ENCODE peak calls at places on chromosomes 5 and 9, in nine cellular contexts. W is cardiac muscle cell; I is BJ; X is WERI-Rb-1; F is endothelial cell of umbilical vein; Q is pancreas; O is fibroblast of lung; B is effector memory CD4-positive, alpha-beta T cell; G is ovary. D is an unnamed sample. For H3K27me3, the result is how much of the 10 kb centered on the place peaks cover.

GRCh38 chr5:42680035-42680434 is 76.6 kb upstream of the CCDC152 start:
- DNase-seq in W (no peak), I (no peak), X (no peak), F (no peak), Q (no peak), O (peak), B (no peak), G (no peak), D (no peak)

GRCh38 chr9:132241840-132242620 is 80.2 kb downstream of the NTNG2 start:
- DNase-seq in W (peak), I (no peak), X (peak), F (no peak), Q (peak), O (peak), B (peak), G (peak), D (no peak)

GRCh38 chr9:84170521-84171141 is 169.9 kb downstream of the SLC28A3 start:
- DNase-seq in W (peak), I (peak), X (peak), F (peak), Q (peak), O (peak), B (no peak), G (peak), D (peak)

GRCh38 chr5:58447231-58447630 is 12.7 kb downstream of the PLK2 start:
- DNase-seq in W (no peak), I (no peak), X (no peak), F (no peak), Q (no peak), O (no peak), B (no peak), G (no peak), D (no peak)

GRCh38 chr5:168467755-168468280 is 18.5 kb upstream of the RARS1 start:
- DNase-seq in W (no peak), I (no peak), X (peak), F (no peak), Q (no peak), O (no peak), B (no peak), G (no peak), D (no peak)

GRCh38 chr5:179759961-179760541 is 27.4 kb downstream of the MAML1 start:
- DNase-seq in W (no peak), I (no peak), X (no peak), F (no peak), Q (no peak), O (no peak), B (no peak), G (no peak), D (no peak)

GRCh38 chr9:100112677-100113336 is 13.8 kb downstream of the INVS start:
- DNase-seq in W (no peak), I (no peak), X (peak), F (no peak), Q (no peak), O (no peak), B (no peak), G (no peak), D (no peak)

GRCh38 chr9:105238302-105238701 is 6.1 kb upstream of the SLC44A1 start:
- DNase-seq in W (no peak), I (no peak), X (no peak), F (no peak), Q (peak), O (no peak), B (no peak), G (no peak), D (no peak)

GRCh38 chr5:80034559-80034958 is 589 bp upstream of the THBS4 start:
- DNase-seq in W (no peak), I (no peak), X (no peak), F (no peak), Q (no peak), O (peak), B (no peak), G (no peak), D (no peak)

GRCh38 chr5:80034962-80035821 is at the start of gene THBS4:
- DNase-seq in W (no peak), I (no peak), X (peak), F (no peak), Q (peak), O (no peak), B (no peak), G (peak), D (peak)

GRCh38 chr5:80035839-80036238 is 691 bp downstream of the THBS4 start:
- DNase-seq in W (no peak), I (no peak), X (no peak), F (no peak), Q (no peak), O (no peak), B (no peak), G (no peak), D (no peak)

GRCh38 chr5:80036621-80037020 is 1.5 kb downstream of the THBS4 start:
- DNase-seq in W (no peak), I (no peak), X (no peak), F (no peak), Q (no peak), O (no peak), B (no peak), G (no peak), D (no peak)

DNA sequence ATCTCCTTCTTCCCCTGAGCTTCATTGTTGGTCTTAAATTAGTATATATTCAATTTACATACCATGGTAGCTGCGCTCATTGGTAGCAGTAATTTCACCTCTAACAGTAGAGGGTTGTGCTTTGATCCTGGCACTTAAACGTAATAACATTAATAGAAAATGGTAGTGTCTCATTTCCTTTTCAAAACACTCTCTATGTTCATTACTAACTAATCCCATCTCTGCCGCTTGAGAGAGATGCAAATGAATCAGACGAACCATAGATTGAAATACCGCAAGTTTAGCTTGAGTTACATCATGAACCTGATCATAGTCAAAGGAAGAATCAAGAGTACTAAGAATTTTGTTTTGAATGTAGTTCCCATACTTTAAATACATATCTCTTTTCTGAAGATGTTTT is 2.2 kb downstream of the THBS4 start:
- DNase-seq in W (no peak), I (no peak), X (no peak), F (no peak), Q (no peak), O (no peak), B (no peak), G (no peak), D (no peak)
- H3K27me3 ChIP-seq in W (half or more), I (under half), X (under half), F (under half), Q (under half), O (under half), B (under half), G (under half), D (under half)

GRCh38 chr5:174314261-174314660 is 268.8 kb downstream of the NSG2 start:
- DNase-seq in W (no peak), I (no peak), X (no peak), F (no peak), Q (no peak), O (no peak), B (no peak), G (no peak), D (no peak)

GRCh38 chr5:174315471-174315870 is 270.0 kb downstream of the NSG2 start:
- DNase-seq in W (no peak), I (no peak), X (no peak), F (no peak), Q (no peak), O (no peak), B (no peak), G (no peak), D (peak)

GRCh38 chr5:174312270-174312617 is 266.7 kb downstream of the NSG2 start:
- DNase-seq in W (no peak), I (no peak), X (no peak), F (no peak), Q (no peak), O (no peak), B (no peak), G (no peak), D (no peak)

GRCh38 chr5:174312641-174313040 is 267.1 kb downstream of the NSG2 start:
- DNase-seq in W (no peak), I (no peak), X (no peak), F (no peak), Q (no peak), O (no peak), B (no peak), G (no peak), D (no peak)

GRCh38 chr5:174313615-174314014 is 268.1 kb downstream of the NSG2 start:
- DNase-seq in W (no peak), I (no peak), X (no peak), F (no peak), Q (no peak), O (no peak), B (no peak), G (no peak), D (no peak)
- H3K27me3 ChIP-seq in W (under half), I (under half), X (half or more), F (under half), Q (under half), O (under half), B (under half), G (under half), D (under half)

GRCh38 chr5:128536861-128537305 is 1.2 kb downstream of the FBN2 start:
- DNase-seq in W (peak), I (no peak), X (no peak), F (no peak), Q (no peak), O (peak), B (no peak), G (no peak), D (no peak)
- H3K27me3 ChIP-seq in W (under half), I (under half), X (under half), F (under half), Q (under half), O (under half), B (under half), G (under half), D (under half)

GRCh38 chr5:1244255-1244654 is 19.1 kb downstream of the SLC6A18 start:
- DNase-seq in W (no peak), I (no peak), X (no peak), F (no peak), Q (no peak), O (no peak), B (no peak), G (no peak), D (no peak)
- H3K27me3 ChIP-seq in W (under half), I (under half), X (under half), F (under half), Q (under half), O (under half), B (under half), G (under half), D (under half)

GRCh38 chr9:109499631-109500120 is 1.6 kb upstream of the PTPN3 start:
- DNase-seq in W (peak), I (no peak), X (peak), F (no peak), Q (peak), O (no peak), B (no peak), G (peak), D (peak)

GRCh38 chr9:109500421-109500974 is 2.4 kb upstream of the PTPN3 start:
- DNase-seq in W (no peak), I (no peak), X (no peak), F (no peak), Q (no peak), O (no peak), B (no peak), G (no peak), D (no peak)

GRCh38 chr9:109497193-109498165 is 628 bp downstream of the PTPN3 start:
- DNase-seq in W (no peak), I (no peak), X (no peak), F (no peak), Q (peak), O (no peak), B (no peak), G (no peak), D (no peak)

GRCh38 chr9:109499061-109499630 is 1.0 kb upstream of the PTPN3 start:
- DNase-seq in W (no peak), I (no peak), X (no peak), F (no peak), Q (no peak), O (no peak), B (no peak), G (no peak), D (no peak)

GRCh38 chr9:109498195-109499060 is at the start of gene PTPN3:
- DNase-seq in W (no peak), I (no peak), X (peak), F (no peak), Q (peak), O (no peak), B (no peak), G (peak), D (no peak)
- H3K27me3 ChIP-seq in W (half or more), I (under half), X (half or more), F (half or more), Q (under half), O (under half), B (under half), G (under half), D (under half)

GRCh38 chr5:1371191-1371590 is 26.3 kb upstream of the CLPTM1L start:
- DNase-seq in W (no peak), I (no peak), X (no peak), F (no peak), Q (no peak), O (no peak), B (no peak), G (no peak), D (no peak)
- H3K27me3 ChIP-seq in W (under half), I (under half), X (under half), F (under half), Q (under half), O (under half), B (under half), G (under half), D (under half)

DNA sequence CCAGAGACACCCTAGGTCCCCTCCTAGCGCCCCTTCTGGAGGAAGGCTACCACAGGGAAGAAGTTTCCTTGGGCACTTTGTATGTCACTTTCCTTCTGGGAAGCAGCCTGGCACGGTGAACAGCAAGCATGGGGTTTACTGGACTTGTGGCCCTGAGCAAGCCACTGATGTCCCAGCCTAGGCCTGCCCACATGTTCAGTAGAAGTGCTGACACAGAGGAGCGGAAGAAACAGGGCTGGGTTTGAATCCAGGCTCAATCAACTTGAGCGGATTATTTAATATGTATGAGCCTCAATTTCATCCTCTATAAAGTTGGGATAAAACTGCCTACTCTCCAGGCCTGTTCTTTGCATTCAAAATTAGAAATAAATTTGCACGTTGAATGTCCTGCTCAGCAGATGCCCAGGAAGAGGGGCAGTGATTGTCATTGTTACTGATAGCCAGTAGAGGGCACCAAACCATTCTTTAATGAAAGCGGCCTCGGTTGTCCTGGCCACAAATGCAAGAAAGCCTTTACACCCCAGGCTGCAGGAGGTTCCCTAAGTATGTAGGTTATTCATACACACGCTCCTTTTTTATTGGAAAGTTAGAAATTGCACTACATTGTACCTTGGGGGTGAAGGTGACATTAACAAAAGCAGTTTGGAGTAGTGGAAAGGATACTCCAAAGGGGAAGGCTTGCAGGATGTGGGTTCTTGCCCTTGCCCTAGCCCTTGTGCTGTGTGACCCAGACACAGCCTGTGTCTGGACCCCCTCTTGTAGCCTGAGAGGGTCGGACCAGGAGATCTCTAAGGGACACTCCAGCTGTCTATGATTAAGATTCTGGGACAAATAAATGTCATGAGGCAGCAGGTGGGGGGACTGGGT is 13.4 kb upstream of the XPA start:
- DNase-seq in W (peak), I (no peak), X (peak), F (peak), Q (no peak), O (peak), B (peak), G (no peak), D (peak)
- H3K27me3 ChIP-seq in W (under half), I (under half), X (under half), F (under half), Q (under half), O (under half), B (under half), G (under half), D (under half)

GRCh38 chr5:135594416-135594960 is 15.7 kb upstream of the CXCL14 start:
- DNase-seq in W (no peak), I (no peak), X (no peak), F (no peak), Q (no peak), O (no peak), B (no peak), G (no peak), D (no peak)
- H3K27me3 ChIP-seq in W (under half), I (under half), X (half or more), F (under half), Q (under half), O (under half), B (under half), G (under half), D (under half)

GRCh38 chr5:181170996-181171395 is 23.6 kb downstream of the OR2V2 start:
- DNase-seq in W (no peak), I (no peak), X (no peak), F (no peak), Q (no peak), O (no peak), B (no peak), G (no peak), D (no peak)

GRCh38 chr5:181167814-181168488 is 20.6 kb downstream of the OR2V2 start:
- DNase-seq in W (no peak), I (no peak), X (peak), F (no peak), Q (no peak), O (no peak), B (no peak), G (no peak), D (no peak)

GRCh38 chr5:181171782-181172181 is 24.4 kb downstream of the OR2V2 start:
- DNase-seq in W (no peak), I (no peak), X (no peak), F (no peak), Q (no peak), O (no peak), B (no peak), G (no peak), D (no peak)

GRCh38 chr5:181168595-181169118 is 21.3 kb downstream of the OR2V2 start:
- DNase-seq in W (no peak), I (no peak), X (no peak), F (no peak), Q (no peak), O (no peak), B (no peak), G (no peak), D (no peak)

GRCh38 chr5:181170237-181170830 is 22.9 kb downstream of the OR2V2 start:
- DNase-seq in W (no peak), I (no peak), X (no peak), F (no peak), Q (no peak), O (no peak), B (no peak), G (no peak), D (peak)
- H3K27me3 ChIP-seq in W (half or more), I (under half), X (under half), F (under half), Q (under half), O (under half), B (half or more), G (under half), D (under half)

GRCh38 chr9:92004045-92004392 is 54.0 kb upstream of the ROR2 start:
- DNase-seq in W (no peak), I (no peak), X (no peak), F (no peak), Q (no peak), O (no peak), B (no peak), G (no peak), D (no peak)

GRCh38 chr9:92003308-92004044 is 53.4 kb upstream of the ROR2 start:
- DNase-seq in W (no peak), I (no peak), X (no peak), F (no peak), Q (no peak), O (no peak), B (no peak), G (no peak), D (no peak)

DNA sequence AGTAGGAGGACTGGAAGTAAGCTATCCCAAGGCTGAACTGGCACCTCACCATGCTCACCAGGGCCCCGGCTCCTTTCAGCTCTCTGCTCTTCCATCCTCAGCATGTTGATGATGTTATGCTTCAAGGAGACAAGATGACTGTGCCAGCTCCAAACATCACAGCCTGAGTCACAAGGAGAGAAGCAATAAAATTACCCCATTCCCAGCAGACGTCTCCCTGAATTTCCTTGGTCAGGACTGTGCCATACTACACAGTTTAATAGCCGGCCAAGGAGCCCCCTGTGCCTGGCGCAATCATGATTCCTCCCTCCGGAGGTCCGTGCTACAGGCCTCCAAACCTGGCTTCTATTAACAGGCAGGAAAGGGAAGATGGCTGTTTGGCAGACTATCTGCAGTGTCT is 51.2 kb upstream of the ROR2 start:
- DNase-seq in W (peak), I (peak), X (no peak), F (no peak), Q (no peak), O (no peak), B (no peak), G (no peak), D (no peak)
- H3K27me3 ChIP-seq in W (under half), I (under half), X (under half), F (under half), Q (under half), O (under half), B (under half), G (under half), D (under half)